ENCODE peak calls at places on chromosomes 5 and 9, in seven cellular contexts. One of them, this sample, is unnamed.

GRCh38 chr5:74903165-74903787 is 37.1 kb upstream of the FAM169A start:
- DNase-seq in right atrium auricular region: no peak
- DNase-seq in neural progenitor cell: peak; percentile 55
- DNase-seq in H7: peak; percentile 87
- DNase-seq in GM23248: peak; percentile 7
- DNase-seq in cardiac muscle cell: no peak
- DNase-seq in kidney epithelial cell: no peak
- DNase-seq in this sample: peak; percentile 68

GRCh38 chr5:107380654-107381053 is 290.1 kb downstream of the EFNA5 start:
- DNase-seq in H7: no peak
- DNase-seq in kidney epithelial cell: no peak
- DNase-seq in cardiac muscle cell: no peak
- DNase-seq in GM23248: no peak
- DNase-seq in right atrium auricular region: no peak
- DNase-seq in neural progenitor cell: no peak
- DNase-seq in this sample: no peak

GRCh38 chr9:97866300-97866699 is 13.3 kb downstream of the FOXE1 start:
- DNase-seq in neural progenitor cell: no peak
- DNase-seq in GM23248: no peak
- DNase-seq in kidney epithelial cell: no peak
- DNase-seq in cardiac muscle cell: no peak
- DNase-seq in H7: no peak
- DNase-seq in right atrium auricular region: no peak
- DNase-seq in this sample: no peak

GRCh38 chr9:122394265-122395242 is 23.7 kb downstream of the PTGS1 start:
- DNase-seq in H7: no peak
- DNase-seq in neural progenitor cell: no peak
- DNase-seq in cardiac muscle cell: peak; percentile 89
- DNase-seq in kidney epithelial cell: no peak
- DNase-seq in GM23248: peak; percentile 93
- DNase-seq in right atrium auricular region: peak; percentile 86
- DNase-seq in this sample: no peak

GRCh38 chr9:98795295-98795955 is 930 bp downstream of the ANKS6 start:
- DNase-seq in cardiac muscle cell: no peak
- DNase-seq in right atrium auricular region: peak; percentile 53
- DNase-seq in kidney epithelial cell: no peak
- DNase-seq in H7: peak; percentile 45
- DNase-seq in neural progenitor cell: no peak
- DNase-seq in GM23248: no peak
- DNase-seq in this sample: no peak

GRCh38 chr5:4994994-4995393 is 145.1 kb upstream of the ADAMTS16 start:
- DNase-seq in kidney epithelial cell: peak; percentile 69
- DNase-seq in H7: no peak
- DNase-seq in cardiac muscle cell: peak; percentile 6
- DNase-seq in right atrium auricular region: no peak
- DNase-seq in neural progenitor cell: no peak
- DNase-seq in GM23248: peak; percentile 91
- DNase-seq in this sample: no peak

GRCh38 chr5:85814596-85814995 is 803.1 kb upstream of the COX7C start:
- DNase-seq in kidney epithelial cell: no peak
- DNase-seq in neural progenitor cell: peak; percentile 83
- DNase-seq in H7: peak; percentile 7
- DNase-seq in cardiac muscle cell: no peak
- DNase-seq in GM23248: no peak
- DNase-seq in right atrium auricular region: no peak
- DNase-seq in this sample: peak; percentile 22

GRCh38 chr9:113701741-113702422 is 174.2 kb upstream of the ZNF618 start:
- DNase-seq in kidney epithelial cell: no peak
- DNase-seq in H7: peak; percentile 43
- DNase-seq in GM23248: peak; percentile 20
- DNase-seq in right atrium auricular region: no peak
- DNase-seq in neural progenitor cell: no peak
- DNase-seq in cardiac muscle cell: no peak
- DNase-seq in this sample: no peak

GRCh38 chr9:38332625-38333024 is 59.9 kb upstream of the ALDH1B1 start:
- DNase-seq in right atrium auricular region: no peak
- DNase-seq in neural progenitor cell: no peak
- DNase-seq in cardiac muscle cell: no peak
- DNase-seq in H7: no peak
- DNase-seq in kidney epithelial cell: no peak
- DNase-seq in GM23248: no peak
- DNase-seq in this sample: no peak

GRCh38 chr5:105872569-105873270 is 1798.0 kb downstream of the EFNA5 start:
- DNase-seq in H7: no peak
- DNase-seq in kidney epithelial cell: no peak
- DNase-seq in neural progenitor cell: no peak
- DNase-seq in GM23248: no peak
- DNase-seq in right atrium auricular region: no peak
- DNase-seq in cardiac muscle cell: peak; percentile 2
- DNase-seq in this sample: no peak

GRCh38 chr5:124665035-124665434 is 81.4 kb downstream of the ZNF608 start:
- DNase-seq in cardiac muscle cell: no peak
- DNase-seq in neural progenitor cell: no peak
- DNase-seq in GM23248: no peak
- DNase-seq in kidney epithelial cell: no peak
- DNase-seq in H7: no peak
- DNase-seq in right atrium auricular region: no peak
- DNase-seq in this sample: no peak

GRCh38 chr5:113053614-113054013 is 77.0 kb downstream of the DCP2 start:
- DNase-seq in neural progenitor cell: no peak
- DNase-seq in cardiac muscle cell: peak; percentile 92
- DNase-seq in GM23248: no peak
- DNase-seq in H7: no peak
- DNase-seq in right atrium auricular region: no peak
- DNase-seq in kidney epithelial cell: no peak
- DNase-seq in this sample: no peak

GRCh38 chr5:96785271-96785670 is 22.5 kb downstream of the ERAP1 start:
- DNase-seq in cardiac muscle cell: no peak
- DNase-seq in GM23248: no peak
- DNase-seq in neural progenitor cell: no peak
- DNase-seq in kidney epithelial cell: no peak
- DNase-seq in H7: no peak
- DNase-seq in right atrium auricular region: no peak
- DNase-seq in this sample: no peak

GRCh38 chr5:59296317-59297264 is 596.9 kb downstream of the PDE4D start:
- DNase-seq in kidney epithelial cell: peak; percentile 49
- DNase-seq in neural progenitor cell: no peak
- DNase-seq in cardiac muscle cell: peak; percentile 56
- DNase-seq in right atrium auricular region: no peak
- DNase-seq in GM23248: peak; percentile 64
- DNase-seq in H7: no peak
- DNase-seq in this sample: no peak

GRCh38 chr5:40679071-40679997 is at the start of gene PTGER4:
- DNase-seq in right atrium auricular region: peak; percentile 92
- DNase-seq in cardiac muscle cell: peak; percentile 91
- DNase-seq in H7: peak; percentile 94
- DNase-seq in GM23248: peak; percentile 94
- DNase-seq in neural progenitor cell: peak; percentile 91
- DNase-seq in kidney epithelial cell: peak; percentile 76
- DNase-seq in this sample: no peak

GRCh38 chr9:80076105-80076504 is 504.3 kb downstream of the TLE4 start:
- DNase-seq in H7: no peak
- DNase-seq in cardiac muscle cell: no peak
- DNase-seq in neural progenitor cell: no peak
- DNase-seq in right atrium auricular region: no peak
- DNase-seq in GM23248: no peak
- DNase-seq in kidney epithelial cell: no peak
- DNase-seq in this sample: no peak

GRCh38 chr9:109253637-109254284 is 67.1 kb downstream of the EPB41L4B start:
- DNase-seq in right atrium auricular region: no peak
- DNase-seq in kidney epithelial cell: peak; percentile 50
- DNase-seq in cardiac muscle cell: peak; percentile 55
- DNase-seq in neural progenitor cell: no peak
- DNase-seq in GM23248: peak; percentile 85
- DNase-seq in H7: no peak
- DNase-seq in this sample: no peak

GRCh38 chr5:110790673-110791072 is 51.9 kb downstream of the SLC25A46 start:
- DNase-seq in neural progenitor cell: no peak
- DNase-seq in kidney epithelial cell: no peak
- DNase-seq in GM23248: peak; percentile 59
- DNase-seq in cardiac muscle cell: peak; percentile 89
- DNase-seq in right atrium auricular region: no peak
- DNase-seq in H7: no peak
- DNase-seq in this sample: no peak

GRCh38 chr9:6978591-6978990 is 220.8 kb downstream of the KDM4C start:
- DNase-seq in GM23248: no peak
- DNase-seq in right atrium auricular region: no peak
- DNase-seq in H7: no peak
- DNase-seq in neural progenitor cell: no peak
- DNase-seq in cardiac muscle cell: no peak
- DNase-seq in kidney epithelial cell: no peak
- DNase-seq in this sample: no peak

GRCh38 chr9:29144476-29144875 is 1571.2 kb upstream of the C9orf72 start:
- DNase-seq in right atrium auricular region: no peak
- DNase-seq in kidney epithelial cell: no peak
- DNase-seq in neural progenitor cell: no peak
- DNase-seq in cardiac muscle cell: peak; percentile 1
- DNase-seq in GM23248: no peak
- DNase-seq in H7: no peak
- DNase-seq in this sample: no peak

GRCh38 chr5:2317540-2317939 is 433.9 kb downstream of the IRX2 start:
- DNase-seq in kidney epithelial cell: no peak
- DNase-seq in H7: no peak
- DNase-seq in right atrium auricular region: peak; percentile 46
- DNase-seq in neural progenitor cell: no peak
- DNase-seq in cardiac muscle cell: no peak
- DNase-seq in GM23248: no peak
- DNase-seq in this sample: no peak

GRCh38 chr5:103523319-103523718 is 39.3 kb downstream of the NUDT12 start:
- DNase-seq in neural progenitor cell: no peak
- DNase-seq in GM23248: no peak
- DNase-seq in right atrium auricular region: no peak
- DNase-seq in kidney epithelial cell: no peak
- DNase-seq in H7: no peak
- DNase-seq in cardiac muscle cell: no peak
- DNase-seq in this sample: no peak

GRCh38 chr5:25181249-25181648 is 536.5 kb upstream of the CDH10 start:
- DNase-seq in cardiac muscle cell: no peak
- DNase-seq in neural progenitor cell: peak; percentile 50
- DNase-seq in right atrium auricular region: no peak
- DNase-seq in H7: no peak
- DNase-seq in kidney epithelial cell: no peak
- DNase-seq in GM23248: no peak
- DNase-seq in this sample: no peak

GRCh38 chr9:27329292-27329691 is 32.3 kb upstream of the EQTN start:
- DNase-seq in neural progenitor cell: no peak
- DNase-seq in kidney epithelial cell: no peak
- DNase-seq in H7: no peak
- DNase-seq in right atrium auricular region: no peak
- DNase-seq in GM23248: no peak
- DNase-seq in cardiac muscle cell: no peak
- DNase-seq in this sample: no peak

GRCh38 chr9:115671236-115671770 is 482.3 kb upstream of the PAPPA start:
- DNase-seq in H7: no peak
- DNase-seq in GM23248: peak; percentile 28
- DNase-seq in kidney epithelial cell: no peak
- DNase-seq in cardiac muscle cell: no peak
- DNase-seq in neural progenitor cell: no peak
- DNase-seq in right atrium auricular region: no peak
- DNase-seq in this sample: no peak

GRCh38 chr5:1298723-1299510 is 4.0 kb upstream of the TERT start:
- DNase-seq in neural progenitor cell: no peak
- DNase-seq in GM23248: no peak
- DNase-seq in cardiac muscle cell: no peak
- DNase-seq in kidney epithelial cell: no peak
- DNase-seq in right atrium auricular region: no peak
- DNase-seq in H7: no peak
- DNase-seq in this sample: no peak

GRCh38 chr9:136544549-136545064 is 1.2 kb downstream of the NOTCH1 start:
- DNase-seq in right atrium auricular region: no peak
- DNase-seq in neural progenitor cell: peak; percentile 71
- DNase-seq in cardiac muscle cell: peak; percentile 29
- DNase-seq in GM23248: peak; percentile 65
- DNase-seq in H7: peak; percentile 93
- DNase-seq in kidney epithelial cell: no peak
- DNase-seq in this sample: no peak

GRCh38 chr5:168482361-168482760 is 3.9 kb upstream of the RARS1 start:
- DNase-seq in GM23248: no peak
- DNase-seq in H7: no peak
- DNase-seq in right atrium auricular region: no peak
- DNase-seq in cardiac muscle cell: no peak
- DNase-seq in neural progenitor cell: no peak
- DNase-seq in kidney epithelial cell: no peak
- DNase-seq in this sample: no peak

GRCh38 chr9:127215266-127216209 is 49.0 kb upstream of the GARNL3 start:
- DNase-seq in H7: peak; percentile 13
- DNase-seq in GM23248: no peak
- DNase-seq in cardiac muscle cell: no peak
- DNase-seq in right atrium auricular region: no peak
- DNase-seq in kidney epithelial cell: no peak
- DNase-seq in neural progenitor cell: no peak
- DNase-seq in this sample: no peak

DNA sequence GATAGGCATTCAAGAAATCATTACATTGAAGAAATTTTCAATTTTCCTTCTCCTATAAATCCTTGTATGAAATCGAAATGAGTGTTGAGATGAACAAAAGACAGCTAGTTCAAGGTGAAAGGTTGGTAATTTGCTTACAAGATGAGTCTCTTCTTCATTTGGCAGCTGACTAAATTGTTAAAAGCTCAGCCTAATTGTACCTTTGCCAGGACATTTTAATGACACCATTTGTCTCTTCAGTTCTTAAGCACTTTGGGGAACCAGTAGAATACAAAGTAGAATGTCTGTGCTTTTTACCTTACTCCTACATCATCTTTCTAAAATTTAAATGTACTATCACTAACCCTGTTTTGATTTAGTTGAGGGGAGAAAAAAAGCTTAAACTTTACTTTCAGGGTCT is 59.4 kb downstream of the GRAMD2B start:
- DNase-seq in GM23248: no peak
- DNase-seq in kidney epithelial cell: no peak
- DNase-seq in cardiac muscle cell: no peak
- DNase-seq in neural progenitor cell: no peak
- DNase-seq in H7: no peak
- DNase-seq in right atrium auricular region: no peak
- DNase-seq in this sample: no peak
- H3K36me3 ChIP-seq in GM23248: peaks cover 94% of the 10 kb centered on the region
- H3K36me3 ChIP-seq in kidney epithelial cell: no peaks in the 10 kb centered on the region
- H3K36me3 ChIP-seq in cardiac muscle cell: peaks cover 40% of the 10 kb centered on the region
- H3K36me3 ChIP-seq in neural progenitor cell: peaks cover 8% of the 10 kb centered on the region
- H3K36me3 ChIP-seq in H7: peaks cover 10% of the 10 kb centered on the region
- H3K36me3 ChIP-seq in right atrium auricular region: peaks cover 79% of the 10 kb centered on the region
- H3K36me3 ChIP-seq in this sample: peaks cover 4% of the 10 kb centered on the region

GRCh38 chr5:88761269-88761880 is 121.6 kb downstream of the MEF2C start:
- DNase-seq in neural progenitor cell: no peak
- DNase-seq in GM23248: peak; percentile 49
- DNase-seq in cardiac muscle cell: peak; percentile 19
- DNase-seq in kidney epithelial cell: no peak
- DNase-seq in right atrium auricular region: no peak
- DNase-seq in H7: no peak
- DNase-seq in this sample: no peak
- H3K4me3 ChIP-seq in neural progenitor cell: no peak overlapping the region
- H3K4me3 ChIP-seq in GM23248: no peak overlapping the region
- H3K4me3 ChIP-seq in cardiac muscle cell: no peak overlapping the region
- H3K4me3 ChIP-seq in kidney epithelial cell: no peak overlapping the region
- H3K4me3 ChIP-seq in right atrium auricular region: no peak overlapping the region
- H3K4me3 ChIP-seq in H7: no peak overlapping the region
- H3K4me3 ChIP-seq in this sample: no peak overlapping the region

GRCh38 chr5:151125421-151125820 is 32.2 kb downstream of the ANXA6 start:
- DNase-seq in neural progenitor cell: no peak
- DNase-seq in right atrium auricular region: no peak
- DNase-seq in H7: no peak
- DNase-seq in kidney epithelial cell: no peak
- DNase-seq in cardiac muscle cell: no peak
- DNase-seq in GM23248: no peak
- DNase-seq in this sample: no peak
- H3K36me3 ChIP-seq in neural progenitor cell: no peaks in the 10 kb centered on the region
- H3K36me3 ChIP-seq in right atrium auricular region: peaks cover 75% of the 10 kb centered on the region
- H3K36me3 ChIP-seq in H7: peaks cover 36% of the 10 kb centered on the region
- H3K36me3 ChIP-seq in kidney epithelial cell: no peaks in the 10 kb centered on the region
- H3K36me3 ChIP-seq in cardiac muscle cell: peaks cover 80% of the 10 kb centered on the region
- H3K36me3 ChIP-seq in GM23248: peaks cover 54% of the 10 kb centered on the region
- H3K36me3 ChIP-seq in this sample: peaks cover 5% of the 10 kb centered on the region

GRCh38 chr5:121962943-121963342 is 1.2 kb downstream of the SRFBP1 start:
- DNase-seq in H7: no peak
- DNase-seq in right atrium auricular region: no peak
- DNase-seq in kidney epithelial cell: no peak
- DNase-seq in neural progenitor cell: no peak
- DNase-seq in cardiac muscle cell: no peak
- DNase-seq in GM23248: peak; percentile 46
- DNase-seq in this sample: no peak
- H3K4me3 ChIP-seq in H7: peak overlapping the region; percentile 81
- H3K4me3 ChIP-seq in right atrium auricular region: peak overlapping the region; percentile 70
- H3K4me3 ChIP-seq in kidney epithelial cell: peak overlapping the region; percentile 68
- H3K4me3 ChIP-seq in neural progenitor cell: peak overlapping the region; percentile 81
- H3K4me3 ChIP-seq in cardiac muscle cell: peak overlapping the region; percentile 62
- H3K4me3 ChIP-seq in GM23248: peak overlapping the region; percentile 96
- H3K4me3 ChIP-seq in this sample: peak overlapping the region; percentile 19